ENCODE peak calls at places on chromosomes 2 and 18, in seven cellular contexts. W is colonic mucosa, U is SK-N-SH, K is OCI-LY7, G is bronchial epithelial cell, P is Kasumi-1, Q is astrocyte of the spinal cord. I is an unnamed sample.

GRCh38 chr2:58227171-58227917 is 13.8 kb downstream of the FANCL start:
- DNase-seq in Q (no peak), W (no peak), U (no peak), P (no peak), K (no peak), G (no peak), I (no peak)

GRCh38 chr2:123086613-123087012 is 938.5 kb upstream of the CNTNAP5 start:
- DNase-seq in W (no peak), K (no peak), P (peak; percentile 52), G (no peak), Q (no peak), U (no peak), I (no peak)

GRCh38 chr2:43138441-43138840 is 88.0 kb downstream of the ZFP36L2 start:
- DNase-seq in G (no peak), W (no peak), U (no peak), P (no peak), K (no peak), Q (no peak), I (no peak)

GRCh38 chr2:60554649-60555065 is 1.2 kb upstream of the BCL11A start:
- DNase-seq in W (peak; percentile 55), P (peak; percentile 57), U (peak; percentile 52), G (no peak), Q (no peak), K (no peak), I (no peak)

GRCh38 chr18:79374408-79375171 is 21.1 kb upstream of the NFATC1 start:
- DNase-seq in K (no peak), P (no peak), U (no peak), G (no peak), W (no peak), Q (no peak), I (no peak)

GRCh38 chr2:37585295-37585908 is 86.0 kb downstream of the CDC42EP3 start:
- DNase-seq in G (peak; percentile 35), W (peak; percentile 65), Q (no peak), K (no peak), U (no peak), P (no peak), I (no peak)

GRCh38 chr18:60978338-60978737 is 354.9 kb upstream of the CDH20 start:
- DNase-seq in K (no peak), P (no peak), W (no peak), Q (peak; percentile 90), U (no peak), G (peak; percentile 15), I (no peak)

GRCh38 chr2:205041472-205042130 is 496.3 kb downstream of the PARD3B start:
- DNase-seq in U (no peak), K (no peak), Q (no peak), P (no peak), W (no peak), G (no peak), I (no peak)

GRCh38 chr2:240376739-240377138 is 58.7 kb upstream of the GPC1 start:
- DNase-seq in G (no peak), U (no peak), Q (no peak), P (no peak), K (no peak), W (no peak), I (no peak)

GRCh38 chr2:148875387-148876051 is 492 bp downstream of the KIF5C start:
- DNase-seq in W (no peak), P (no peak), U (peak; percentile 68), Q (no peak), G (no peak), K (peak; percentile 60), I (no peak)

GRCh38 chr2:217660423-217660822 is 342.4 kb downstream of the TNS1 start:
- DNase-seq in W (no peak), K (no peak), Q (no peak), G (no peak), P (no peak), U (no peak), I (no peak)

GRCh38 chr2:43210467-43211303 is 15.7 kb downstream of the ZFP36L2 start:
- DNase-seq in W (peak; percentile 71), G (peak; percentile 12), P (peak; percentile 95), Q (peak; percentile 66), U (no peak), K (no peak), I (peak; percentile 100)